ENCODE peak calls at places on chromosomes 12 and 14, in seven cellular contexts. Y, V, Q, U, H, Z and S are unnamed samples.

GRCh38 chr12:116955382-116956021 is 44.8 kb downstream of the FBXW8 start:
- DNase-seq in Y (peak), V (peak), Q (peak), U (peak), H (no peak), Z (no peak), S (peak)

GRCh38 chr12:107027304-107028053 is 40.5 kb upstream of the MTERF2 start:
- DNase-seq in Y (peak), V (no peak), Q (peak), U (peak), H (peak), Z (no peak), S (peak)

GRCh38 chr12:5441497-5442236 is 9.8 kb downstream of the NTF3 start:
- DNase-seq in Y (no peak), V (no peak), Q (no peak), U (no peak), H (peak), Z (no peak), S (no peak)

GRCh38 chr14:88961214-88961613 is 136.8 kb downstream of the TTC8 start:
- DNase-seq in Y (no peak), V (no peak), Q (no peak), U (no peak), H (no peak), Z (no peak), S (no peak)

GRCh38 chr14:65423986-65424385 is 11.5 kb downstream of the FUT8 start:
- DNase-seq in Y (no peak), V (no peak), Q (no peak), U (no peak), H (no peak), Z (no peak), S (no peak)

GRCh38 chr14:70909788-70910614 is 2.7 kb downstream of the PCNX1 start:
- DNase-seq in Y (no peak), V (no peak), Q (no peak), U (no peak), H (no peak), Z (no peak), S (no peak)

GRCh38 chr14:70168401-70168800 is 20.4 kb downstream of the SLC8A3 start:
- DNase-seq in Y (peak), V (no peak), Q (no peak), U (no peak), H (no peak), Z (no peak), S (no peak)

GRCh38 chr14:105019861-105020814 is 745 bp downstream of the CDCA4 start:
- DNase-seq in Y (peak), V (peak), Q (no peak), U (no peak), H (peak), Z (no peak), S (no peak)

GRCh38 chr14:49876563-49877127 is 16.2 kb upstream of the ARF6 start:
- DNase-seq in Y (no peak), V (no peak), Q (peak), U (no peak), H (no peak), Z (no peak), S (no peak)

GRCh38 chr12:89856431-89856830 is 147.8 kb upstream of the ATP2B1 start:
- DNase-seq in Y (no peak), V (no peak), Q (no peak), U (no peak), H (no peak), Z (no peak), S (peak)